ENCODE peak calls at places on chromosome 16, in seven cellular contexts. M is brain microvascular endothelial cell, O is bronchial epithelial cell, Y is right lobe of liver, E is gastrocnemius medialis, A is HAP-1, D is astrocyte. K is an unnamed sample.

GRCh38 chr16:85718682-85719081 is 29.9 kb upstream of the GINS2 start:
- DNase-seq in M (no peak), O (peak; percentile 35), Y (no peak), E (no peak), A (peak; percentile 70), D (no peak), K (peak; percentile 90)

GRCh38 chr16:57795431-57795878 is 6.8 kb downstream of the KIFC3 start:
- DNase-seq in M (no peak), O (peak; percentile 75), Y (peak; percentile 67), E (peak; percentile 37), A (peak; percentile 61), D (peak; percentile 41), K (peak; percentile 90)

GRCh38 chr16:58025351-58026138 is at the start of gene MMP15:
- DNase-seq in M (peak; percentile 28), O (peak; percentile 51), Y (peak; percentile 98), E (peak; percentile 36), A (peak; percentile 84), D (peak; percentile 53), K (peak; percentile 97)

GRCh38 chr16:56708418-56708817 is 21.5 kb upstream of the NUP93 start:
- DNase-seq in M (no peak), O (no peak), Y (no peak), E (no peak), A (no peak), D (no peak), K (no peak)

GRCh38 chr16:64621616-64622015 is 500.2 kb downstream of the CDH11 start:
- DNase-seq in M (no peak), O (no peak), Y (no peak), E (no peak), A (no peak), D (no peak), K (no peak)

GRCh38 chr16:83840060-83840617 is 32.4 kb downstream of the HSBP1 start:
- DNase-seq in M (no peak), O (no peak), Y (no peak), E (no peak), A (no peak), D (no peak), K (no peak)

GRCh38 chr16:9647981-9648701 is 534.1 kb downstream of the GRIN2A start:
- DNase-seq in M (peak; percentile 12), O (peak; percentile 32), Y (no peak), E (no peak), A (peak; percentile 10), D (peak; percentile 12), K (peak; percentile 32)

GRCh38 chr16:31409433-31409832 is 16.3 kb downstream of the ITGAD start:
- DNase-seq in M (no peak), O (no peak), Y (no peak), E (no peak), A (no peak), D (peak; percentile 12), K (no peak)

GRCh38 chr16:50322333-50322732 is 46.5 kb downstream of the BRD7 start:
- DNase-seq in M (no peak), O (no peak), Y (no peak), E (no peak), A (no peak), D (no peak), K (no peak)

GRCh38 chr16:11306381-11306780 is 25.3 kb upstream of the PRM1 start:
- DNase-seq in M (no peak), O (no peak), Y (no peak), E (no peak), A (no peak), D (no peak), K (no peak)

GRCh38 chr16:4351880-4352279 is 759 bp upstream of the PAM16 start:
- DNase-seq in M (peak; percentile 62), O (peak; percentile 32), Y (no peak), E (no peak), A (no peak), D (no peak), K (no peak)

GRCh38 chr16:58501242-58502131 is 1.5 kb downstream of the NDRG4 start:
- DNase-seq in M (no peak), O (no peak), Y (no peak), E (no peak), A (no peak), D (no peak), K (peak; percentile 98)

GRCh38 chr16:87541004-87541881 is 48.4 kb upstream of the ZCCHC14 start:
- DNase-seq in M (peak; percentile 94), O (peak; percentile 13), Y (no peak), E (no peak), A (peak; percentile 34), D (peak; percentile 73), K (peak; percentile 69)

GRCh38 chr16:50313596-50314483 is 47.5 kb downstream of the ADCY7 start:
- DNase-seq in M (peak; percentile 70), O (no peak), Y (peak; percentile 54), E (peak; percentile 52), A (no peak), D (peak; percentile 61), K (peak; percentile 41)

GRCh38 chr16:78742501-78743283 is 643.2 kb downstream of the WWOX start:
- DNase-seq in M (peak; percentile 47), O (no peak), Y (no peak), E (no peak), A (no peak), D (peak; percentile 6), K (no peak)

GRCh38 chr16:82995927-82996441 is 369.2 kb downstream of the CDH13 start:
- DNase-seq in M (peak; percentile 88), O (peak; percentile 61), Y (no peak), E (no peak), A (no peak), D (peak; percentile 80), K (no peak)

GRCh38 chr16:22347100-22347820 is 27.2 kb downstream of the CDR2 start:
- DNase-seq in M (no peak), O (no peak), Y (no peak), E (no peak), A (no peak), D (no peak), K (no peak)

GRCh38 chr16:75244225-75244792 is 7.1 kb downstream of the BCAR1 start:
- DNase-seq in M (no peak), O (no peak), Y (no peak), E (no peak), A (no peak), D (peak; percentile 70), K (no peak)

GRCh38 chr16:29825145-29826044 is 5.1 kb downstream of the MVP start:
- DNase-seq in M (peak; percentile 69), O (peak; percentile 27), Y (no peak), E (no peak), A (no peak), D (peak; percentile 87), K (no peak)
- H3K4me3 ChIP-seq in M (peak overlapping the region; percentile 1), O (no peak overlapping the region), Y (no peak overlapping the region), E (no peak overlapping the region), A (no peak overlapping the region), D (peak overlapping the region; percentile 37), K (no peak overlapping the region)

DNA sequence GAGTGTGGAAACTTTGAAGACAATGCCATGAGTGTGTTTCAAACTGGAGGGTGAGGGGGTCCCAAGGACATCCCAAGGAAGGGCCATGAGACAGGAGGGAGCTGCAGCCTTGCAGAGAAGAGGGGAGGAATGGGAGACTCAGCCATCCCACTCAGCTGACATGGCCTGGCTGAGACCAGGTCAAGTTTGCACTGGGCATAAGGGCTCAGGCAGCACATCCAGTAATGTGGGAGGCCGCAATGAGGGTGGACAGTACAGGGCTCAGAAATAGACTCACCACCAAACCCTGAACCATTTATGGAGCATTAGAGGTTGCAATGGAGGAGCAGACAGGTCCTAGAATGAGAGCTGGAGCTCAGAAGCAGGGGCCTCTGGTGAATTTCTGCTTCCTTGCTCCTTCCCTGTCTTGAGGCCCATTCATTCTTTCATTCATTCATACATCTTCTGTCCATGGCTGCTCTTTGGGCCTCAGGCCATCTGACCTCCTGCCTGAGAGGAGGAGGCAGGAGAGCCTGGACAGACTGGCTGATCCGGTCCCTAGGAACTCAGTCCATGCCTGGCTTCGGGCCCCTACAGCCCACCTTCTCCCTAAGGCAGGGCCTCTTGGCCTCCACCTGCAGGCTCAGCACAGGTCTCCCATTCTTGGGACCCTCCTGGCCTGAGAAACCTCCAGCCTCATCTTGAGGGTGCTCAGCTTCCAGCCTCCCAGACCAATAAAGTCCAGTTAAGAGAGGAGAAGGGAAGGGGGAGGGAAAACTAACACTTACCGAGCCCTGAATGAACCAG is 70.5 kb upstream of the CDH5 start:
- DNase-seq in M (no peak), O (no peak), Y (no peak), E (no peak), A (no peak), D (no peak), K (no peak)
- H3K27me3 ChIP-seq in M (peaks cover 8% of the 10 kb centered on the region), O (peaks cover 2% of the 10 kb centered on the region), Y (no peaks in the 10 kb centered on the region), E (no peaks in the 10 kb centered on the region), A (no peaks in the 10 kb centered on the region), D (peaks cover 30% of the 10 kb centered on the region), K (no peaks in the 10 kb centered on the region)

GRCh38 chr16:66621973-66622372 is 17.5 kb downstream of the CMTM3 start:
- DNase-seq in M (no peak), O (no peak), Y (no peak), E (no peak), A (no peak), D (no peak), K (no peak)
- H3K36me3 ChIP-seq in M (no peaks in the 10 kb centered on the region), O (peaks cover 6% of the 10 kb centered on the region), Y (no peaks in the 10 kb centered on the region), E (no peaks in the 10 kb centered on the region), A (peaks cover 52% of the 10 kb centered on the region), D (no peaks in the 10 kb centered on the region), K (peaks cover 8% of the 10 kb centered on the region)

GRCh38 chr16:16076400-16076901 is 127.0 kb downstream of the ABCC1 start:
- DNase-seq in M (no peak), O (no peak), Y (no peak), E (no peak), A (no peak), D (no peak), K (no peak)
- H3K4me3 ChIP-seq in M (no peak overlapping the region), O (no peak overlapping the region), Y (no peak overlapping the region), E (no peak overlapping the region), A (no peak overlapping the region), D (no peak overlapping the region), K (no peak overlapping the region)

GRCh38 chr16:71504901-71505300 is 15.8 kb upstream of the ZNF19 start:
- DNase-seq in M (no peak), O (peak; percentile 49), Y (no peak), E (no peak), A (no peak), D (no peak), K (no peak)
- H3K27me3 ChIP-seq in M (no peaks in the 10 kb centered on the region), O (no peaks in the 10 kb centered on the region), Y (no peaks in the 10 kb centered on the region), E (no peaks in the 10 kb centered on the region), A (peaks cover 8% of the 10 kb centered on the region), D (peaks cover 2% of the 10 kb centered on the region), K (no peaks in the 10 kb centered on the region)

K was measured in H7.